ENCODE peak calls at places on chromosomes 7 and 10, in four cellular contexts. F, T, I and Y are unnamed samples.

GRCh38 chr10:49309691-49310371 is 10.9 kb downstream of the C10orf71 start:
- DNase-seq in F (no peak), T (no peak), I (peak), Y (no peak)

GRCh38 chr7:142790565-142790964 is 19.8 kb downstream of the PRSS2 start:
- DNase-seq in F (no peak), T (no peak), I (no peak), Y (no peak)

GRCh38 chr10:97572214-97572989 is at the start of gene ANKRD2:
- DNase-seq in F (peak), T (peak), I (peak), Y (peak)

GRCh38 chr7:2626498-2627117 is 5.2 kb upstream of the TTYH3 start:
- DNase-seq in F (peak), T (no peak), I (no peak), Y (no peak)

GRCh38 chr10:79179404-79180309 is 110.9 kb downstream of the ZMIZ1 start:
- DNase-seq in F (no peak), T (no peak), I (no peak), Y (no peak)

GRCh38 chr7:107404740-107405537 is 64.9 kb upstream of the GPR22 start:
- DNase-seq in F (no peak), T (no peak), I (no peak), Y (no peak)

GRCh38 chr7:20998309-20998708 is 211.6 kb upstream of the SP8 start:
- DNase-seq in F (peak), T (no peak), I (no peak), Y (peak)

GRCh38 chr7:135537453-135537852 is 20.3 kb upstream of the NUP205 start:
- DNase-seq in F (no peak), T (no peak), I (no peak), Y (no peak)

GRCh38 chr7:36084485-36085091 is 68.5 kb upstream of the EEPD1 start:
- DNase-seq in F (peak), T (peak), I (no peak), Y (peak)

GRCh38 chr10:17430647-17431355 is 23.6 kb downstream of the ST8SIA6 start:
- DNase-seq in F (peak), T (peak), I (peak), Y (peak)